ENCODE peak calls at places on chromosomes 11 and 22, in eight cellular contexts. One of them, this sample, is unnamed.

GRCh38 chr11:112308651-112309050 is 48.0 kb upstream of the PLET1 start:
- DNase-seq in A549: no peak
- DNase-seq in mammary epithelial cell: no peak
- DNase-seq in pancreas: no peak
- DNase-seq in HCT116: no peak
- DNase-seq in SJSA1: no peak
- DNase-seq in OCI-LY7: no peak
- DNase-seq in adrenal gland: no peak
- DNase-seq in this sample: no peak

GRCh38 chr11:29448246-29448877 is 568.5 kb downstream of the KCNA4 start:
- DNase-seq in HCT116: peak
- DNase-seq in OCI-LY7: peak
- DNase-seq in adrenal gland: peak
- DNase-seq in mammary epithelial cell: peak
- DNase-seq in pancreas: no peak
- DNase-seq in A549: peak
- DNase-seq in SJSA1: no peak
- DNase-seq in this sample: no peak

GRCh38 chr11:100404907-100405306 is 282.2 kb upstream of the ARHGAP42 start:
- DNase-seq in SJSA1: no peak
- DNase-seq in OCI-LY7: no peak
- DNase-seq in pancreas: no peak
- DNase-seq in A549: no peak
- DNase-seq in mammary epithelial cell: no peak
- DNase-seq in HCT116: no peak
- DNase-seq in adrenal gland: no peak
- DNase-seq in this sample: no peak

GRCh38 chr11:35525501-35526175 is at the start of gene PAMR1:
- DNase-seq in SJSA1: peak
- DNase-seq in adrenal gland: peak
- DNase-seq in OCI-LY7: no peak
- DNase-seq in mammary epithelial cell: peak
- DNase-seq in pancreas: peak
- DNase-seq in A549: no peak
- DNase-seq in HCT116: no peak
- DNase-seq in this sample: peak

GRCh38 chr11:124798991-124799383 is 1.2 kb downstream of the MSANTD2 start:
- DNase-seq in OCI-LY7: peak
- DNase-seq in mammary epithelial cell: peak
- DNase-seq in pancreas: no peak
- DNase-seq in HCT116: no peak
- DNase-seq in adrenal gland: no peak
- DNase-seq in SJSA1: peak
- DNase-seq in A549: no peak
- DNase-seq in this sample: no peak

GRCh38 chr22:35140879-35141745 is 75.2 kb downstream of the ISX start:
- DNase-seq in pancreas: no peak
- DNase-seq in mammary epithelial cell: no peak
- DNase-seq in HCT116: no peak
- DNase-seq in adrenal gland: no peak
- DNase-seq in A549: no peak
- DNase-seq in OCI-LY7: no peak
- DNase-seq in SJSA1: no peak
- DNase-seq in this sample: no peak

GRCh38 chr11:8084352-8084751 is 3.3 kb downstream of the TUB start:
- DNase-seq in mammary epithelial cell: no peak
- DNase-seq in A549: no peak
- DNase-seq in HCT116: no peak
- DNase-seq in SJSA1: no peak
- DNase-seq in pancreas: no peak
- DNase-seq in OCI-LY7: no peak
- DNase-seq in adrenal gland: no peak
- DNase-seq in this sample: no peak

GRCh38 chr11:134131628-134132244 is 62.9 kb downstream of the JAM3 start:
- DNase-seq in pancreas: no peak
- DNase-seq in A549: no peak
- DNase-seq in SJSA1: no peak
- DNase-seq in mammary epithelial cell: no peak
- DNase-seq in HCT116: no peak
- DNase-seq in adrenal gland: no peak
- DNase-seq in OCI-LY7: no peak
- DNase-seq in this sample: no peak

GRCh38 chr11:102936864-102937509 is 18.5 kb downstream of the MMP13 start:
- DNase-seq in OCI-LY7: no peak
- DNase-seq in A549: no peak
- DNase-seq in pancreas: no peak
- DNase-seq in HCT116: no peak
- DNase-seq in SJSA1: no peak
- DNase-seq in adrenal gland: no peak
- DNase-seq in mammary epithelial cell: no peak
- DNase-seq in this sample: no peak

GRCh38 chr22:36481393-36482168 is at the start of gene TXN2:
- DNase-seq in pancreas: peak
- DNase-seq in A549: peak
- DNase-seq in adrenal gland: peak
- DNase-seq in SJSA1: peak
- DNase-seq in OCI-LY7: peak
- DNase-seq in mammary epithelial cell: peak
- DNase-seq in HCT116: peak
- DNase-seq in this sample: peak

GRCh38 chr11:100105605-100106358 is 581.3 kb upstream of the ARHGAP42 start:
- DNase-seq in mammary epithelial cell: no peak
- DNase-seq in pancreas: no peak
- DNase-seq in OCI-LY7: peak
- DNase-seq in HCT116: no peak
- DNase-seq in SJSA1: no peak
- DNase-seq in adrenal gland: no peak
- DNase-seq in A549: no peak
- DNase-seq in this sample: no peak

GRCh38 chr11:94449437-94449836 is 44.2 kb downstream of the MRE11 start:
- DNase-seq in OCI-LY7: no peak
- DNase-seq in SJSA1: peak
- DNase-seq in A549: peak
- DNase-seq in adrenal gland: no peak
- DNase-seq in HCT116: no peak
- DNase-seq in mammary epithelial cell: peak
- DNase-seq in pancreas: no peak
- DNase-seq in this sample: no peak

DNA sequence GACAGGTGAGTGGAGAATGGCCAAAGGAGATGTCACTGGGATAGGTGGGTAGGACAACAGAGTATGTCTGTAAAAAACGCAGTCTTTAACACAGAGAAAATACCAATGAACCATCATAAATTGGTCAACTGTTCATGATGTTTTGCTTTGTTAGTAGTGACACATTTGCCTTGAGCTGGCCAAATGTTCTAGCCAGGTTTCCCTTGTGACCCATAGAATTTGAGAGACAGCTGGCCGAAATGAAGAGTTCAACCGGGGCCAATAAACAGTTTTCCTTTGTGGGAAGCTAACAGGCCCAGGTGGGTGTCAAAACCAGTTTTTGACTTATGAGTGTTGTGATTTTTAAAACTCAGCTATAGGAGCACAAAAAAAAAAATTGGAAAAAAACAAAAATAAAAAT is 116.6 kb upstream of the BID start:
- DNase-seq in A549: no peak
- DNase-seq in OCI-LY7: no peak
- DNase-seq in SJSA1: no peak
- DNase-seq in adrenal gland: no peak
- DNase-seq in mammary epithelial cell: no peak
- DNase-seq in pancreas: no peak
- DNase-seq in HCT116: no peak
- DNase-seq in this sample: no peak
- H3K4me3 ChIP-seq in A549: no peak
- H3K4me3 ChIP-seq in OCI-LY7: no peak
- H3K4me3 ChIP-seq in SJSA1: no peak
- H3K4me3 ChIP-seq in adrenal gland: no peak
- H3K4me3 ChIP-seq in mammary epithelial cell: no peak
- H3K4me3 ChIP-seq in pancreas: no peak
- H3K4me3 ChIP-seq in HCT116: no peak
- H3K4me3 ChIP-seq in this sample: no peak

GRCh38 chr11:74492084-74492483 is 1.4 kb downstream of the LIPT2 start:
- DNase-seq in SJSA1: no peak
- DNase-seq in pancreas: no peak
- DNase-seq in A549: no peak
- DNase-seq in mammary epithelial cell: no peak
- DNase-seq in OCI-LY7: no peak
- DNase-seq in adrenal gland: no peak
- DNase-seq in HCT116: no peak
- DNase-seq in this sample: no peak
- H3K27ac ChIP-seq in SJSA1: no peak
- H3K27ac ChIP-seq in pancreas: no peak
- H3K27ac ChIP-seq in A549: peak
- H3K27ac ChIP-seq in mammary epithelial cell: peak
- H3K27ac ChIP-seq in OCI-LY7: peak
- H3K27ac ChIP-seq in adrenal gland: no peak
- H3K27ac ChIP-seq in HCT116: peak
- H3K27ac ChIP-seq in this sample: no peak

GRCh38 chr22:39290724-39291161 is 28.7 kb downstream of the RPL3 start:
- DNase-seq in adrenal gland: peak
- DNase-seq in OCI-LY7: no peak
- DNase-seq in pancreas: peak
- DNase-seq in HCT116: no peak
- DNase-seq in SJSA1: peak
- DNase-seq in A549: peak
- DNase-seq in mammary epithelial cell: peak
- DNase-seq in this sample: peak

GRCh38 chr22:39291501-39291900 is 27.9 kb downstream of the RPL3 start:
- DNase-seq in OCI-LY7: no peak
- DNase-seq in mammary epithelial cell: no peak
- DNase-seq in A549: no peak
- DNase-seq in pancreas: no peak
- DNase-seq in HCT116: no peak
- DNase-seq in SJSA1: no peak
- DNase-seq in adrenal gland: no peak
- DNase-seq in this sample: no peak

GRCh38 chr22:39292561-39293074 is 26.8 kb downstream of the RPL3 start:
- DNase-seq in A549: peak
- DNase-seq in pancreas: peak
- DNase-seq in OCI-LY7: no peak
- DNase-seq in SJSA1: peak
- DNase-seq in adrenal gland: peak
- DNase-seq in HCT116: peak
- DNase-seq in mammary epithelial cell: peak
- DNase-seq in this sample: peak

GRCh38 chr22:39290248-39290720 is 29.1 kb downstream of the RPL3 start:
- DNase-seq in A549: no peak
- DNase-seq in mammary epithelial cell: peak
- DNase-seq in SJSA1: no peak
- DNase-seq in HCT116: peak
- DNase-seq in OCI-LY7: no peak
- DNase-seq in pancreas: no peak
- DNase-seq in adrenal gland: no peak
- DNase-seq in this sample: no peak

DNA sequence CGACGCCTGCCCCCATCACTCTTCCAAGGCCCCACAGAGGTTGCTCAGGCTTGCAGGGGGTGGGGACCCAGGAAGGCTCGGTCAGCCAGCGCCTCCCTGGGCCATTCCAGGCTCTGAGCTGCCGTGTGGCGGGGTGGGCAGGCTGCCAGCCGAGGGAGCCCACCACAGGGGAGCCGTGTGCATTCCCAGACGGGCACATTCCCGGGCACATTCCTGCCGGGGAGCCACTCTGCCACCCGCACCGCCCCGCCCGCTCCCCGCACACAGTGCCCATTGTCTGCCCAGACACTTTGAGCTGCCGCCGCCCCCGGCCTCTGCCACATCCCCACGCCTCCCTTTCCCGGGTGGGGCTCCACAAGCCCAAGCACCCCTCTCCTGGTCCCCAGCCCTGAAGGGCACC is 27.4 kb downstream of the RPL3 start:
- DNase-seq in OCI-LY7: no peak
- DNase-seq in adrenal gland: no peak
- DNase-seq in A549: no peak
- DNase-seq in HCT116: no peak
- DNase-seq in mammary epithelial cell: no peak
- DNase-seq in SJSA1: no peak
- DNase-seq in pancreas: no peak
- DNase-seq in this sample: no peak
- H3K4me3 ChIP-seq in OCI-LY7: no peak
- H3K4me3 ChIP-seq in adrenal gland: no peak
- H3K4me3 ChIP-seq in A549: no peak
- H3K4me3 ChIP-seq in HCT116: peak
- H3K4me3 ChIP-seq in mammary epithelial cell: no peak
- H3K4me3 ChIP-seq in SJSA1: no peak
- H3K4me3 ChIP-seq in pancreas: no peak
- H3K4me3 ChIP-seq in this sample: no peak

GRCh38 chr22:19957445-19957844 is 15.8 kb upstream of the TXNRD2 start:
- DNase-seq in A549: no peak
- DNase-seq in HCT116: no peak
- DNase-seq in adrenal gland: peak
- DNase-seq in SJSA1: no peak
- DNase-seq in mammary epithelial cell: no peak
- DNase-seq in pancreas: no peak
- DNase-seq in OCI-LY7: no peak
- DNase-seq in this sample: no peak

GRCh38 chr22:19960491-19961200 is 19.0 kb upstream of the TXNRD2 start:
- DNase-seq in A549: no peak
- DNase-seq in SJSA1: no peak
- DNase-seq in mammary epithelial cell: no peak
- DNase-seq in HCT116: no peak
- DNase-seq in adrenal gland: no peak
- DNase-seq in OCI-LY7: no peak
- DNase-seq in pancreas: no peak
- DNase-seq in this sample: no peak

GRCh38 chr22:19959587-19960490 is 18.2 kb upstream of the TXNRD2 start:
- DNase-seq in mammary epithelial cell: no peak
- DNase-seq in OCI-LY7: no peak
- DNase-seq in SJSA1: no peak
- DNase-seq in HCT116: no peak
- DNase-seq in pancreas: peak
- DNase-seq in adrenal gland: peak
- DNase-seq in A549: no peak
- DNase-seq in this sample: no peak

GRCh38 chr22:19958083-19959042 is 16.7 kb upstream of the TXNRD2 start:
- DNase-seq in SJSA1: no peak
- DNase-seq in HCT116: no peak
- DNase-seq in A549: no peak
- DNase-seq in OCI-LY7: no peak
- DNase-seq in adrenal gland: peak
- DNase-seq in pancreas: no peak
- DNase-seq in mammary epithelial cell: no peak
- DNase-seq in this sample: no peak

GRCh38 chr22:19959043-19959586 is 17.5 kb upstream of the TXNRD2 start:
- DNase-seq in HCT116: peak
- DNase-seq in SJSA1: no peak
- DNase-seq in mammary epithelial cell: no peak
- DNase-seq in OCI-LY7: no peak
- DNase-seq in adrenal gland: peak
- DNase-seq in pancreas: peak
- DNase-seq in A549: no peak
- DNase-seq in this sample: peak
- H3K27ac ChIP-seq in HCT116: no peak
- H3K27ac ChIP-seq in SJSA1: no peak
- H3K27ac ChIP-seq in mammary epithelial cell: no peak
- H3K27ac ChIP-seq in OCI-LY7: no peak
- H3K27ac ChIP-seq in adrenal gland: peak
- H3K27ac ChIP-seq in pancreas: peak
- H3K27ac ChIP-seq in A549: no peak
- H3K27ac ChIP-seq in this sample: no peak